ENCODE peak calls at places on chromosomes 16 and 17, in nine cellular contexts. M is left ventricle myocardium inferior, B is dorsolateral prefrontal cortex, V is GM12878, I is tibial nerve, P is GM13977, D is WTC11, O is AG04450, A is breast epithelium. L is an unnamed sample.

GRCh38 chr17:76577876-76578275 is 7.8 kb downstream of the ST6GALNAC2 start:
- DNase-seq in B (no peak), D (no peak), A (no peak), V (no peak), O (no peak), P (no peak), M (no peak), I (no peak), L (no peak)

GRCh38 chr17:55155867-55156560 is 108.7 kb upstream of the HLF start:
- DNase-seq in P (no peak), M (no peak), A (no peak), I (no peak), D (no peak), B (no peak), V (no peak), O (no peak), L (no peak)

GRCh38 chr17:82126479-82127314 is 28.7 kb upstream of the FASN start:
- DNase-seq in B (no peak), A (no peak), M (no peak), P (no peak), V (no peak), O (no peak), D (no peak), I (no peak), L (no peak)

GRCh38 chr17:29615048-29615385 is 7.7 kb downstream of the CORO6 start:
- DNase-seq in M (no peak), P (peak), V (no peak), B (peak), D (no peak), O (no peak), A (no peak), I (no peak), L (no peak)

GRCh38 chr17:29251969-29252866 is 5.6 kb downstream of the CRYBA1 start:
- DNase-seq in A (no peak), V (no peak), O (no peak), M (no peak), D (no peak), I (no peak), B (no peak), P (peak), L (no peak)

GRCh38 chr16:69567031-69567680 is 1.4 kb downstream of the NFAT5 start:
- DNase-seq in V (no peak), P (peak), B (no peak), D (no peak), I (no peak), M (no peak), A (peak), O (no peak), L (no peak)

GRCh38 chr17:61567045-61567802 is 23.8 kb downstream of the NACA2 start:
- DNase-seq in P (no peak), A (no peak), I (no peak), V (no peak), O (no peak), D (no peak), B (no peak), M (no peak), L (no peak)

GRCh38 chr16:84687715-84688114 is 12.1 kb upstream of the USP10 start:
- DNase-seq in V (peak), A (no peak), O (peak), M (no peak), D (no peak), B (no peak), I (no peak), P (peak), L (no peak)

GRCh38 chr17:31428512-31428911 is 37.0 kb downstream of the RAB11FIP4 start:
- DNase-seq in O (no peak), M (no peak), D (peak), P (no peak), B (no peak), I (no peak), A (no peak), V (no peak), L (no peak)

GRCh38 chr17:65035191-65035590 is 21.3 kb downstream of the GNA13 start:
- DNase-seq in I (no peak), M (no peak), V (no peak), O (no peak), D (no peak), B (no peak), P (no peak), A (no peak), L (no peak)

GRCh38 chr17:11628374-11628773 is 30.1 kb downstream of the DNAH9 start:
- DNase-seq in V (no peak), I (no peak), O (no peak), P (no peak), B (no peak), A (no peak), M (no peak), D (peak), L (no peak)

GRCh38 chr16:11016993-11017392 is 72.6 kb downstream of the CLEC16A start:
- DNase-seq in V (no peak), O (no peak), A (no peak), M (peak), D (no peak), I (no peak), P (no peak), B (no peak), L (peak)

GRCh38 chr17:79221597-79221996 is 147.0 kb downstream of the ENGASE start:
- DNase-seq in A (no peak), P (no peak), M (no peak), V (no peak), I (no peak), O (no peak), D (no peak), B (no peak), L (no peak)

GRCh38 chr17:68422821-68423220 is 34.5 kb downstream of the WIPI1 start:
- DNase-seq in V (no peak), A (no peak), O (no peak), P (no peak), D (no peak), I (no peak), M (no peak), B (no peak), L (no peak)

GRCh38 chr17:7001562-7001961 is 5.7 kb downstream of the ALOX12 start:
- DNase-seq in D (peak), B (no peak), P (no peak), O (no peak), A (no peak), I (no peak), M (no peak), V (no peak), L (no peak)

GRCh38 chr16:28823719-28824547 is 1.1 kb downstream of the ATXN2L start:
- DNase-seq in A (peak), D (peak), V (peak), B (peak), P (peak), I (peak), M (peak), O (peak), L (peak)

GRCh38 chr16:86834451-86835035 is 256.2 kb downstream of the FOXL1 start:
- DNase-seq in I (no peak), D (peak), B (no peak), A (no peak), P (no peak), V (no peak), M (no peak), O (peak), L (no peak)

GRCh38 chr17:17468217-17469010 is 8.4 kb upstream of the MED9 start:
- DNase-seq in V (no peak), M (no peak), P (no peak), O (no peak), D (no peak), A (no peak), I (no peak), B (no peak), L (no peak)

GRCh38 chr17:9401434-9401833 is 174.2 kb downstream of the STX8 start:
- DNase-seq in D (no peak), M (no peak), P (no peak), B (no peak), O (peak), A (no peak), V (no peak), I (no peak), L (no peak)

GRCh38 chr17:51869387-51869786 is 289.1 kb downstream of the CA10 start:
- DNase-seq in D (peak), I (no peak), V (no peak), O (no peak), B (no peak), M (no peak), A (no peak), P (no peak), L (no peak)

GRCh38 chr17:29977836-29978235 is 36.4 kb downstream of the EFCAB5 start:
- DNase-seq in M (no peak), O (no peak), D (no peak), A (no peak), V (no peak), I (no peak), P (no peak), B (no peak), L (no peak)

GRCh38 chr16:588639-588888 is 1.3 kb upstream of the RAB40C start:
- DNase-seq in A (no peak), O (peak), D (peak), I (no peak), V (no peak), B (no peak), M (no peak), P (no peak), L (no peak)

GRCh38 chr16:8568231-8568617 is 22.1 kb downstream of the TMEM114 start:
- DNase-seq in M (no peak), I (no peak), A (no peak), P (no peak), D (no peak), V (no peak), B (no peak), O (no peak), L (no peak)

GRCh38 chr17:57544834-57545463 is 200.2 kb downstream of the CCDC182 start:
- DNase-seq in A (no peak), B (no peak), V (no peak), M (no peak), D (no peak), I (no peak), O (no peak), P (no peak), L (no peak)

GRCh38 chr16:28179354-28179753 is 32.4 kb downstream of the XPO6 start:
- DNase-seq in M (no peak), B (no peak), A (no peak), P (no peak), I (no peak), D (no peak), O (no peak), V (no peak), L (no peak)

GRCh38 chr17:2745317-2746037 is 4.0 kb downstream of the CCDC92B start:
- DNase-seq in P (no peak), A (no peak), M (peak), I (no peak), V (no peak), B (peak), O (no peak), D (no peak), L (no peak)

GRCh38 chr17:75454193-75454592 is 2.2 kb upstream of the TMEM94 start:
- DNase-seq in B (no peak), I (no peak), A (no peak), P (peak), O (no peak), D (no peak), M (no peak), V (peak), L (no peak)

GRCh38 chr17:4501295-4501949 is 2.7 kb downstream of the SPNS2 start:
- DNase-seq in B (no peak), D (no peak), P (no peak), V (no peak), O (no peak), A (no peak), M (no peak), I (no peak), L (no peak)

GRCh38 chr16:4682616-4683254 is 10.6 kb upstream of the NUDT16L1 start:
- DNase-seq in P (no peak), O (no peak), D (peak), B (peak), V (no peak), M (no peak), A (no peak), I (no peak), L (peak)

GRCh38 chr16:81866820-81867440 is 87.8 kb downstream of the PLCG2 start:
- DNase-seq in O (no peak), D (no peak), P (no peak), A (peak), B (peak), M (peak), V (no peak), I (no peak), L (peak)

GRCh38 chr16:64478258-64478906 is 643.5 kb downstream of the CDH11 start:
- DNase-seq in B (no peak), V (no peak), M (no peak), D (no peak), I (no peak), O (no peak), P (no peak), A (no peak), L (peak)

GRCh38 chr16:65195998-65196397 is 74.1 kb upstream of the CDH11 start:
- DNase-seq in V (no peak), D (no peak), P (no peak), A (no peak), B (no peak), O (no peak), M (no peak), I (no peak), L (no peak)

GRCh38 chr16:2486645-2487516 is 12.0 kb downstream of the TBC1D24 start:
- DNase-seq in A (peak), B (peak), P (peak), I (peak), M (peak), O (no peak), V (peak), D (no peak), L (peak)

GRCh38 chr17:44014133-44014436 is 678 bp downstream of the TMEM101 start:
- DNase-seq in A (no peak), P (peak), B (no peak), I (no peak), V (no peak), O (no peak), M (no peak), D (no peak), L (no peak)

DNA sequence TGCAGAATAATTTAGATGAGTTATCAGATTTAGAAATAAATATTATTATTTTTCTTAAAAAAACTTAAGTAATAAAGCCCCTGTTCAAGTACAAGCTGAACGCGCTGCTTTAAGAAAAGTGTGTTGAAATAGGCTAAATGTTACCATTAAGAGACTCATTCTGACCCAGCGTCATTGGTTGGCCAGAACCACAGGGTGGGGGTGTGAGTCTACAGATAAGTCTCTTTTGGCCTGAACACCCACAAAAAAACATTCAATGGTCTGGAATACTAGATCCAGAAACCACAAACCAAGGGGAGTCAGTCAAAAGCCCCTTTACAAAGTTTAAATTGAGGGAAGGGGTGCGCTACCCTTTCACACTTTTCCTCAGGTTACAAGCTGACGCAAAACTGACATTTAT is 776.1 kb downstream of the KCNJ2 start:
- DNase-seq in O (no peak), D (peak), M (no peak), V (no peak), I (no peak), P (no peak), A (no peak), B (no peak), L (no peak)
- TF ChIP-seq CTCF in O (no peak), D (no peak), M (no peak), V (no peak), I (no peak), P (no peak), A (no peak), B (no peak), L (no peak)

DNA sequence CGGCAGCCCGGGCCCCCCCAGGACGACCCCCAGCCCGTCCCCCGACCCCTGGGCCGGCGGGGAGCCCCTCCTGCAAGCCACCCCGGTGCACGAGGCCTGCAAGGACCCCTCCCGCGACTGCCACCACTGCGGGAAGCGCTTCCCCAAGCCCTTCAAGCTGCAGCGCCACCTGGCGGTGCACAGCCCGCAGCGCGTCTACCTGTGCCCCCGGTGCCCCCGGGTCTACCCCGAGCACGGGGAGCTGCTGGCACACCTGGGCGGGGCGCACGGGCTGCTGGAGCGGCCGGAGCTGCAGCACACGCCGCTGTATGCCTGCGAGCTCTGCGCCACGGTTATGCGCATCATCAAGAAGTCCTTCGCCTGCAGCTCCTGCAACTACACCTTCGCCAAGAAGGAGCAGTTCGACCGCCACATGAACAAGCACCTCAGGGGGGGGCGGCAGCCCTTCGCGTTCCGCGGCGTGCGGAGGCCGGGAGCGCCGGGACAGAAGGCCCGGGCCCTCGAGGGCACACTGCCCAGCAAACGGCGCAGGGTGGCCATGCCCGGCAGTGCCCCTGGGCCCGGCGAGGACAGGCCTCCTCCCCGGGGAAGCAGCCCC is 15.6 kb upstream of the ZFPM1 start:
- DNase-seq in I (no peak), P (peak), A (no peak), M (peak), V (no peak), D (peak), O (no peak), B (no peak), L (peak)
- TF ChIP-seq CTCF in I (peak), P (peak), A (peak), M (peak), V (peak), D (peak), O (peak), B (peak), L (peak)

GRCh38 chr16:57204675-57205074 is 18.5 kb downstream of the RSPRY1 start:
- DNase-seq in O (no peak), V (no peak), P (no peak), I (no peak), B (no peak), M (no peak), A (no peak), D (peak), L (no peak)
- TF ChIP-seq CTCF in O (peak), V (no peak), P (no peak), I (no peak), B (no peak), M (no peak), A (no peak), D (peak), L (no peak)

GRCh38 chr16:26795184-26795583 is 271.5 kb upstream of the C16orf82 start:
- DNase-seq in V (no peak), D (peak), A (no peak), M (no peak), B (no peak), O (no peak), P (no peak), I (no peak), L (no peak)
- TF ChIP-seq CTCF in V (no peak), D (peak), A (no peak), M (peak), B (peak), O (peak), P (no peak), I (no peak), L (no peak)

GRCh38 chr17:34025179-34025551 is 229.9 kb upstream of the CCL2 start:
- DNase-seq in P (no peak), V (no peak), B (no peak), O (no peak), D (no peak), I (no peak), M (no peak), A (no peak), L (no peak)

GRCh38 chr17:34024303-34025178 is 230.5 kb upstream of the CCL2 start:
- DNase-seq in I (no peak), M (no peak), B (peak), O (no peak), V (no peak), A (no peak), P (no peak), D (no peak), L (no peak)
- TF ChIP-seq CTCF in I (no peak), M (no peak), B (no peak), O (no peak), V (no peak), A (no peak), P (no peak), D (no peak), L (no peak)

DNA sequence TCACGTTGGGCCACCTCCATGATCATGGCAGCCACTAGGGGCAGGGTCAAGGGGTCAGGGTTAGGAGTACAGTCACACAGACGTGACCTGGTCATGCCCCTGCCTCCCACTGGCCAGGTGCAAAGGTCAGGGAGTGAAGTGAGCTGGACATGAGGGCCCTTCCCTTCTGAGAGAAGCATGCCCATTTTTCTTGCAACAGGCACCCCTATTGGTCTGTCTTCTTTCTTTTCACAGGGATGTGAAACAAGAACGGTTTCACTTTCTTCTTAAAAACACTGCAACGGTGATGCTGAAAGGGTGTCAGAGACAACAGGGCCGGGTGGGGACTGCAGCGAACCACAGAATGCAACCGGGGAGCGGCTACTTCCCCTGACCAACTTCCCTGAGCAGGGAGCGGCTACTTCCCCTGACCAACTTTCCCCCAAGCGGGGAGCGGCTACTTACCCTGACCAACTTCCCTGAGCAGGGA is 52.1 kb upstream of the DOC2B start:
- DNase-seq in V (no peak), M (peak), A (no peak), O (no peak), B (no peak), I (peak), D (peak), P (no peak), L (no peak)
- TF ChIP-seq CTCF in V (no peak), M (no peak), A (no peak), O (no peak), B (no peak), I (no peak), D (no peak), P (no peak), L (no peak)

GRCh38 chr17:67157732-67158639 is 87.0 kb downstream of the HELZ start:
- DNase-seq in V (peak), A (no peak), M (no peak), O (no peak), D (no peak), B (no peak), P (peak), I (no peak), L (no peak)
- TF ChIP-seq CTCF in V (peak), A (peak), M (peak), O (peak), D (no peak), B (peak), P (peak), I (no peak), L (no peak)

DNA sequence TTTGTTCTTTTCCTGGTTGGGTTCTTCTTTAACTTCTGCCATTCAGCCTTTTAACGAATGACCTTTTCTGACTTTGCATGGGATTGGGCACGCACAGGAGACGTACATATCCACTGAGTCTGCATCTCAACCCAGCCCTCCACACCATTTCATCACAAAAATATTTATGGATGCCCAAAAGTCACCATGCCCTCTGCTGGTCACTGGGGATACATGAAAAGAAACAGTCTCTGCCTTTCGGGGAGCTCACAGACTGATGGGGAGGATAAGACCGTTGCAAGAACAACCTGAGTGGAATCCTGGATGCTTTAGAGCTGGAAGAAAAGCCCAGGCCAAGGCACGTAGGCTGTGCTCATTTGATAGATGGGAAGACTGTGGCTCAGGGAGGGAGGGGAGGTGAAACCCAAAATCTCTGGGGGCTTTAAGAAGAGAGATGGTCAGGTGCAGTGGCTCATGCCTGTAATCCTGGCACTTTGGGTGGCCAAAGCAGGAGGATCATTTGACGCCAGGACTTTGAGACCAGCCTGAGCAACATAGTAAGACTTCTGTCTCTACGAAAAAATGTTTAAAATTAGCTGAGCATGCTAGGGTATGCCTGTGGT is 7.9 kb upstream of the MT2A start:
- DNase-seq in P (peak), I (no peak), M (no peak), A (no peak), D (peak), V (no peak), O (no peak), B (no peak), L (no peak)
- TF ChIP-seq CTCF in P (peak), I (peak), M (peak), A (peak), D (peak), V (peak), O (peak), B (peak), L (peak)